ENCODE peak calls at places on chromosome 11, in five cellular contexts. One of them, this sample, is unnamed.

GRCh38 chr11:99513368-99513767 is 492.6 kb downstream of the CNTN5 start:
- DNase-seq in non-pigmented ciliary epithelial cell: no peak
- DNase-seq in fibroblast of mammary gland: no peak
- DNase-seq in MM.1S: no peak
- DNase-seq in naive thymus-derived CD4-positive, alpha-beta T cell: no peak
- DNase-seq in this sample: no peak

GRCh38 chr11:8095356-8095755 is 14.3 kb downstream of the TUB start:
- DNase-seq in non-pigmented ciliary epithelial cell: no peak
- DNase-seq in fibroblast of mammary gland: no peak
- DNase-seq in MM.1S: no peak
- DNase-seq in naive thymus-derived CD4-positive, alpha-beta T cell: peak; percentile 14
- DNase-seq in this sample: no peak

GRCh38 chr11:35373284-35373933 is 45.9 kb downstream of the SLC1A2 start:
- DNase-seq in non-pigmented ciliary epithelial cell: no peak
- DNase-seq in fibroblast of mammary gland: no peak
- DNase-seq in MM.1S: no peak
- DNase-seq in naive thymus-derived CD4-positive, alpha-beta T cell: no peak
- DNase-seq in this sample: no peak

GRCh38 chr11:14022251-14022650 is 59.7 kb downstream of the SPON1 start:
- DNase-seq in non-pigmented ciliary epithelial cell: no peak
- DNase-seq in fibroblast of mammary gland: peak; percentile 20
- DNase-seq in MM.1S: no peak
- DNase-seq in naive thymus-derived CD4-positive, alpha-beta T cell: no peak
- DNase-seq in this sample: no peak

GRCh38 chr11:13009921-13010736 is 1.0 kb downstream of the RASSF10 start:
- DNase-seq in non-pigmented ciliary epithelial cell: no peak
- DNase-seq in fibroblast of mammary gland: peak; percentile 21
- DNase-seq in MM.1S: no peak
- DNase-seq in naive thymus-derived CD4-positive, alpha-beta T cell: no peak
- DNase-seq in this sample: peak; percentile 29

GRCh38 chr11:64237484-64237951 is 3.1 kb downstream of the VEGFB start:
- DNase-seq in non-pigmented ciliary epithelial cell: no peak
- DNase-seq in fibroblast of mammary gland: no peak
- DNase-seq in MM.1S: no peak
- DNase-seq in naive thymus-derived CD4-positive, alpha-beta T cell: no peak
- DNase-seq in this sample: no peak

GRCh38 chr11:33616552-33616951 is 84.1 kb downstream of the C11orf91 start:
- DNase-seq in non-pigmented ciliary epithelial cell: no peak
- DNase-seq in fibroblast of mammary gland: no peak
- DNase-seq in MM.1S: no peak
- DNase-seq in naive thymus-derived CD4-positive, alpha-beta T cell: no peak
- DNase-seq in this sample: no peak

GRCh38 chr11:29634248-29634647 is 382.6 kb downstream of the KCNA4 start:
- DNase-seq in non-pigmented ciliary epithelial cell: no peak
- DNase-seq in fibroblast of mammary gland: no peak
- DNase-seq in MM.1S: no peak
- DNase-seq in naive thymus-derived CD4-positive, alpha-beta T cell: no peak
- DNase-seq in this sample: no peak

GRCh38 chr11:36427079-36427478 is 83.0 kb downstream of the TRAF6 start:
- DNase-seq in non-pigmented ciliary epithelial cell: no peak
- DNase-seq in fibroblast of mammary gland: peak; percentile 33
- DNase-seq in MM.1S: no peak
- DNase-seq in naive thymus-derived CD4-positive, alpha-beta T cell: no peak
- DNase-seq in this sample: no peak

GRCh38 chr11:60485987-60486386 is 6.6 kb upstream of the MS4A12 start:
- DNase-seq in non-pigmented ciliary epithelial cell: no peak
- DNase-seq in fibroblast of mammary gland: no peak
- DNase-seq in MM.1S: peak; percentile 90
- DNase-seq in naive thymus-derived CD4-positive, alpha-beta T cell: no peak
- DNase-seq in this sample: peak; percentile 24

GRCh38 chr11:65212226-65212801 is 30.6 kb downstream of the CAPN1 start:
- DNase-seq in non-pigmented ciliary epithelial cell: no peak
- DNase-seq in fibroblast of mammary gland: no peak
- DNase-seq in MM.1S: no peak
- DNase-seq in naive thymus-derived CD4-positive, alpha-beta T cell: no peak
- DNase-seq in this sample: no peak